ENCODE peak calls at places on chromosome 11, in four cellular contexts. A, F, K and Q are unnamed samples.
A peak's percentile ranks its signal among the peaks of the same experiment; 100 is the strongest.

GRCh38 chr11:3156661-3157311 is 8.3 kb downstream of the OSBPL5 start:
- DNase-seq in F (no peak), K (no peak), A (no peak), Q (no peak)

GRCh38 chr11:77411238-77411637 is 62.7 kb downstream of the PAK1 start:
- DNase-seq in K (no peak), F (no peak), A (no peak), Q (no peak)

GRCh38 chr11:120660024-120660565 is 148.5 kb downstream of the GRIK4 start:
- DNase-seq in F (peak; percentile 53), K (peak; percentile 46), A (peak; percentile 67), Q (no peak)

GRCh38 chr11:216081-216974 is 8.8 kb downstream of the RIC8A start:
- DNase-seq in A (no peak), K (no peak), F (peak; percentile 64), Q (no peak)

GRCh38 chr11:117070016-117070415 is 28.2 kb downstream of the SIK3 start:
- DNase-seq in A (no peak), K (no peak), F (no peak), Q (no peak)

GRCh38 chr11:112289588-112290461 is 29.2 kb upstream of the PLET1 start:
- DNase-seq in K (no peak), F (peak; percentile 21), A (peak; percentile 82), Q (no peak)

GRCh38 chr11:100978442-100978841 is 151.2 kb downstream of the PGR start:
- DNase-seq in K (no peak), F (no peak), A (no peak), Q (no peak)

GRCh38 chr11:69381681-69382130 is 87.8 kb downstream of the MYEOV start:
- DNase-seq in K (no peak), F (no peak), A (peak; percentile 40), Q (no peak)

GRCh38 chr11:131626761-131627160 is 256.3 kb downstream of the NTM start:
- DNase-seq in F (no peak), A (no peak), K (no peak), Q (no peak)

GRCh38 chr11:131618203-131618602 is 247.8 kb downstream of the NTM start:
- DNase-seq in K (no peak), A (no peak), F (no peak), Q (no peak)

GRCh38 chr11:131624526-131624925 is 254.1 kb downstream of the NTM start:
- DNase-seq in F (no peak), K (no peak), A (no peak), Q (no peak)

GRCh38 chr11:131616456-131616855 is 246.0 kb downstream of the NTM start:
- DNase-seq in K (no peak), F (no peak), A (no peak), Q (no peak)

DNA sequence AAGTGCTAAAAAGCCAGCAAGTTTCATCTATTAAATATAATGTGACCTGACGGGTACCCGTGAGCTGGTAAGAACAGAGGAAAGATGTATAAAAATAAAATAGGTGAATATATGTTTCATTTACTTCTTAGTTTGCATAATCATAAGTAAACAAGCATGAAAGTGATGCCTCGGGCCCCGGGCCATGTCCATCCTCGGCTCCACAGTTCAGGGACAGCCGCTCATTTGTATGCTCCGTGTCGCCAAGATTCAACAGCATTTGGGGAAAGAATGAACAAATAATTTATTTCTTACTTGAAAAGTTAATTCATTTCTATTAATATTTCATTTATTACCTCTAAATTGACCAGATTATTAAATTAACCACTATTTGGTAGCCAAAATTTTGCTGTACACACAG is 251.8 kb downstream of the NTM start:
- DNase-seq in A (no peak), K (no peak), F (no peak), Q (no peak)
- TF ChIP-seq TCF7L2 in A (no peak), K (no peak), F (no peak), Q (no peak)

GRCh38 chr11:78666675-78667129 is 92.0 kb upstream of the NARS2 start:
- DNase-seq in A (peak; percentile 55), K (no peak), F (no peak), Q (no peak)
- TF ChIP-seq TCF7L2 in A (no peak), K (no peak), F (no peak), Q (no peak)

GRCh38 chr11:65169164-65169641 is 830 bp upstream of the SPDYC start:
- DNase-seq in A (peak; percentile 85), K (no peak), F (no peak), Q (no peak)

GRCh38 chr11:65170058-65170534 is at the start of gene SPDYC:
- DNase-seq in A (peak; percentile 98), F (peak; percentile 25), K (peak; percentile 56), Q (no peak)

GRCh38 chr11:65166893-65167292 is 3.1 kb upstream of the SPDYC start:
- DNase-seq in A (no peak), K (no peak), F (no peak), Q (no peak)

GRCh38 chr11:65172600-65172999 is 2.6 kb downstream of the SPDYC start:
- DNase-seq in K (no peak), F (no peak), A (peak; percentile 37), Q (no peak)
- TF ChIP-seq TCF7L2 in K (no peak), F (no peak), A (no peak), Q (no peak)

GRCh38 chr11:16806791-16807190 is 68.3 kb downstream of the C11orf58 start:
- DNase-seq in F (no peak), A (no peak), K (no peak), Q (no peak)
- TF ChIP-seq TCF7L2 in F (no peak), A (no peak), K (no peak), Q (no peak)

GRCh38 chr11:67303132-67303988 is at the start of gene SSH3:
- DNase-seq in F (peak; percentile 56), A (no peak), K (peak; percentile 42), Q (no peak)
- TF ChIP-seq TCF7L2 in F (no peak), A (no peak), K (peak; percentile 20), Q (no peak)

GRCh38 chr11:109236188-109236587 is 185.8 kb upstream of the C11orf87 start:
- DNase-seq in F (no peak), A (no peak), K (no peak), Q (no peak)

GRCh38 chr11:109241988-109242387 is 180.0 kb upstream of the C11orf87 start:
- DNase-seq in A (no peak), F (no peak), K (no peak), Q (no peak)

GRCh38 chr11:109237636-109238035 is 184.4 kb upstream of the C11orf87 start:
- DNase-seq in F (no peak), A (no peak), K (no peak), Q (no peak)

GRCh38 chr11:109236696-109237095 is 185.3 kb upstream of the C11orf87 start:
- DNase-seq in A (no peak), F (no peak), K (no peak), Q (no peak)
- TF ChIP-seq TCF7L2 in A (no peak), F (no peak), K (no peak), Q (no peak)

GRCh38 chr11:133921026-133921425 is 35.7 kb downstream of the IGSF9B start:
- DNase-seq in K (no peak), F (no peak), A (no peak), Q (no peak)

GRCh38 chr11:133921513-133921912 is 35.3 kb downstream of the IGSF9B start:
- DNase-seq in A (no peak), F (no peak), K (no peak), Q (no peak)

GRCh38 chr11:133920109-133920990 is 36.4 kb downstream of the IGSF9B start:
- DNase-seq in A (no peak), K (no peak), F (no peak), Q (no peak)

GRCh38 chr11:133924661-133925060 is 32.1 kb downstream of the IGSF9B start:
- DNase-seq in F (no peak), A (no peak), K (no peak), Q (no peak)

GRCh38 chr11:133922078-133922870 is 34.5 kb downstream of the IGSF9B start:
- DNase-seq in A (no peak), K (no peak), F (no peak), Q (no peak)
- TF ChIP-seq TCF7L2 in A (no peak), K (no peak), F (no peak), Q (no peak)

GRCh38 chr11:80188228-80188627 is 747.4 kb upstream of the TENM4 start:
- DNase-seq in F (no peak), A (no peak), K (no peak), Q (no peak)

GRCh38 chr11:80186687-80187086 is 745.9 kb upstream of the TENM4 start:
- DNase-seq in F (no peak), A (no peak), K (no peak), Q (no peak)

DNA sequence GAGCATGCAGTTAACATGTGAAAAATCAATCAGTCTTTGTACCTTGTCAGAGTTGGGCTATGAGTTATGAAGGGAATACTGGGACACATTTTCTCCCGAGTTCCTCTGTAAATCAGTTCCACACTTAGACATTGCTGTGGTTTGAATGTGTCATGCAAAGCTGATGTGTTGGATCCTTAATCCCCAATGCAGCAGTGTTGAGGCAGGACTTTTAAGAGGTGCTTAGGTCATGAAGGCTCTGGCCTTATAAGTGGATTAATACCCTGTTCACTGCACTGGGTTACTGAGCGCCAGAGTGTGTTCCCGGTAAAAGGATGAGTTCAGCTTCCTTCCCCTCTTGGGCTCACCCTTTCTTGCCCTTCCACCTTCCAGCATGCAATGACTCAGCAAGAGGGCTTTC is 742.1 kb upstream of the TENM4 start:
- DNase-seq in F (no peak), A (no peak), K (no peak), Q (no peak)
- TF ChIP-seq TCF7L2 in F (no peak), A (no peak), K (no peak), Q (no peak)